ENCODE peak calls at places on chromosome 11, in six cellular contexts. C, N, Z, I, J and L are unnamed samples.

GRCh38 chr11:64516226-64516625 is 74.8 kb upstream of the SLC22A12 start:
- DNase-seq in I (no peak), C (peak), J (no peak), Z (no peak), N (no peak), L (no peak)

GRCh38 chr11:69390561-69390960 is 90.9 kb upstream of the LINC01488 start:
- DNase-seq in N (no peak), Z (no peak), C (no peak), J (no peak), I (no peak), L (no peak)

GRCh38 chr11:429931-430456 is 11.8 kb downstream of the ANO9 start:
- DNase-seq in J (no peak), C (no peak), Z (no peak), I (no peak), N (no peak), L (no peak)

GRCh38 chr11:85742873-85743275 is 56.9 kb upstream of the CCDC89 start:
- DNase-seq in C (no peak), I (no peak), Z (no peak), N (no peak), J (no peak), L (no peak)

GRCh38 chr11:92296138-92296515 is 71.5 kb downstream of the FAT3 start:
- DNase-seq in I (no peak), Z (no peak), J (no peak), C (no peak), N (no peak), L (no peak)

GRCh38 chr11:117281159-117281558 is 10.0 kb upstream of the BACE1-AS start:
- DNase-seq in C (no peak), N (no peak), I (no peak), J (no peak), Z (no peak), L (peak)

GRCh38 chr11:93051181-93051580 is 81.7 kb downstream of the MTNR1B start:
- DNase-seq in I (no peak), Z (no peak), C (no peak), N (no peak), J (no peak), L (peak)

GRCh38 chr11:39021542-39021941 is 2423.5 kb upstream of the RAG2 start:
- DNase-seq in J (no peak), I (no peak), N (no peak), Z (no peak), C (no peak), L (no peak)

GRCh38 chr11:19240420-19241259 is at the start of gene E2F8:
- DNase-seq in I (peak), J (peak), N (peak), C (peak), Z (peak), L (peak)

GRCh38 chr11:13183094-13183825 is 94.3 kb upstream of the BMAL1 start:
- DNase-seq in N (no peak), J (no peak), I (no peak), C (peak), Z (no peak), L (no peak)

GRCh38 chr11:16603890-16604783 is 134.3 kb upstream of the C11orf58 start:
- DNase-seq in I (no peak), N (no peak), Z (peak), J (no peak), C (peak), L (no peak)

GRCh38 chr11:80632691-80633090 is 1191.9 kb upstream of the TENM4 start:
- DNase-seq in Z (no peak), N (no peak), J (no peak), I (no peak), C (no peak), L (no peak)

GRCh38 chr11:85680897-85681296 is 5.1 kb downstream of the CCDC89 start:
- DNase-seq in Z (no peak), C (no peak), I (no peak), N (no peak), J (no peak), L (no peak)

GRCh38 chr11:69355346-69355940 is 61.5 kb downstream of the MYEOV start:
- DNase-seq in C (no peak), N (no peak), Z (no peak), I (no peak), J (peak), L (no peak)

GRCh38 chr11:124978316-124978715 is 24.3 kb downstream of the CCDC15 start:
- DNase-seq in N (no peak), C (no peak), J (no peak), I (no peak), Z (no peak), L (no peak)

GRCh38 chr11:61173456-61173855 is 12.2 kb upstream of the VPS37C start:
- DNase-seq in C (no peak), N (no peak), Z (no peak), I (no peak), J (no peak), L (no peak)

GRCh38 chr11:69320756-69321741 is 27.1 kb downstream of the MYEOV start:
- DNase-seq in J (no peak), I (no peak), C (no peak), N (no peak), Z (no peak), L (peak)

GRCh38 chr11:94574193-94574961 is 7.2 kb downstream of the PIWIL4 start:
- DNase-seq in N (no peak), J (no peak), I (no peak), C (no peak), Z (no peak), L (peak)